ENCODE peak calls at places on chromosomes 5 and 9, in five cellular contexts. One of them, this sample, is unnamed.

GRCh38 chr5:68396722-68397121 is 181.2 kb downstream of the PIK3R1 start:
- DNase-seq in BJ: no peak
- DNase-seq in CD8-positive, alpha-beta T cell: no peak
- DNase-seq in astrocyte of the cerebellum: no peak
- DNase-seq in stomach: peak
- DNase-seq in this sample: no peak

GRCh38 chr5:151005975-151006576 is 14.3 kb upstream of the GPX3 start:
- DNase-seq in CD8-positive, alpha-beta T cell: no peak
- DNase-seq in astrocyte of the cerebellum: no peak
- DNase-seq in BJ: peak
- DNase-seq in stomach: peak
- DNase-seq in this sample: peak

GRCh38 chr5:84213212-84213611 is 171.5 kb downstream of the EDIL3 start:
- DNase-seq in CD8-positive, alpha-beta T cell: no peak
- DNase-seq in BJ: no peak
- DNase-seq in stomach: no peak
- DNase-seq in astrocyte of the cerebellum: no peak
- DNase-seq in this sample: no peak

GRCh38 chr9:93225417-93225816 is 41.5 kb downstream of the WNK2 start:
- DNase-seq in CD8-positive, alpha-beta T cell: no peak
- DNase-seq in astrocyte of the cerebellum: no peak
- DNase-seq in stomach: no peak
- DNase-seq in BJ: no peak
- DNase-seq in this sample: no peak

GRCh38 chr5:15074651-15075050 is 203.1 kb upstream of the ANKH start:
- DNase-seq in stomach: no peak
- DNase-seq in astrocyte of the cerebellum: no peak
- DNase-seq in CD8-positive, alpha-beta T cell: no peak
- DNase-seq in BJ: no peak
- DNase-seq in this sample: no peak

GRCh38 chr9:124468061-124468740 is 17.9 kb downstream of the ADGRD2 start:
- DNase-seq in astrocyte of the cerebellum: no peak
- DNase-seq in stomach: no peak
- DNase-seq in BJ: no peak
- DNase-seq in CD8-positive, alpha-beta T cell: no peak
- DNase-seq in this sample: no peak

GRCh38 chr5:122014232-122014940 is 52.6 kb downstream of the SRFBP1 start:
- DNase-seq in astrocyte of the cerebellum: no peak
- DNase-seq in stomach: no peak
- DNase-seq in CD8-positive, alpha-beta T cell: no peak
- DNase-seq in BJ: no peak
- DNase-seq in this sample: no peak

GRCh38 chr9:91214867-91215266 is 146.9 kb downstream of the AUH start:
- DNase-seq in stomach: no peak
- DNase-seq in BJ: no peak
- DNase-seq in CD8-positive, alpha-beta T cell: no peak
- DNase-seq in astrocyte of the cerebellum: no peak
- DNase-seq in this sample: no peak

GRCh38 chr5:138653502-138653901 is 78.3 kb upstream of the HSPA9 start:
- DNase-seq in CD8-positive, alpha-beta T cell: no peak
- DNase-seq in astrocyte of the cerebellum: no peak
- DNase-seq in BJ: no peak
- DNase-seq in stomach: peak
- DNase-seq in this sample: no peak

GRCh38 chr5:54722846-54723433 is 205.4 kb downstream of the SNX18 start:
- DNase-seq in CD8-positive, alpha-beta T cell: no peak
- DNase-seq in astrocyte of the cerebellum: no peak
- DNase-seq in stomach: no peak
- DNase-seq in BJ: peak
- DNase-seq in this sample: no peak

GRCh38 chr9:107180206-107180605 is 102.9 kb upstream of the RAD23B start:
- DNase-seq in stomach: no peak
- DNase-seq in astrocyte of the cerebellum: no peak
- DNase-seq in CD8-positive, alpha-beta T cell: no peak
- DNase-seq in BJ: no peak
- DNase-seq in this sample: no peak

GRCh38 chr9:113302792-113303418 is at the start of gene RNF183:
- DNase-seq in astrocyte of the cerebellum: no peak
- DNase-seq in CD8-positive, alpha-beta T cell: no peak
- DNase-seq in BJ: no peak
- DNase-seq in stomach: peak
- DNase-seq in this sample: no peak

GRCh38 chr9:651372-651771 is 190.1 kb upstream of the DMRT1 start:
- DNase-seq in stomach: no peak
- DNase-seq in BJ: no peak
- DNase-seq in CD8-positive, alpha-beta T cell: no peak
- DNase-seq in astrocyte of the cerebellum: no peak
- DNase-seq in this sample: no peak

GRCh38 chr5:133309981-133310630 is 258.3 kb downstream of the HSPA4 start:
- DNase-seq in BJ: no peak
- DNase-seq in astrocyte of the cerebellum: no peak
- DNase-seq in CD8-positive, alpha-beta T cell: no peak
- DNase-seq in stomach: no peak
- DNase-seq in this sample: no peak
- TF ChIP-seq CTCF in BJ: no peak
- TF ChIP-seq CTCF in astrocyte of the cerebellum: no peak
- TF ChIP-seq CTCF in CD8-positive, alpha-beta T cell: no peak
- TF ChIP-seq CTCF in stomach: no peak
- TF ChIP-seq CTCF in this sample: no peak

GRCh38 chr9:110123364-110124095 is 84.4 kb downstream of the C9orf152 start:
- DNase-seq in CD8-positive, alpha-beta T cell: no peak
- DNase-seq in stomach: no peak
- DNase-seq in astrocyte of the cerebellum: no peak
- DNase-seq in BJ: peak
- DNase-seq in this sample: no peak

GRCh38 chr9:110125207-110125751 is 82.7 kb downstream of the C9orf152 start:
- DNase-seq in stomach: peak
- DNase-seq in BJ: peak
- DNase-seq in CD8-positive, alpha-beta T cell: no peak
- DNase-seq in astrocyte of the cerebellum: peak
- DNase-seq in this sample: peak

GRCh38 chr9:110126457-110126856 is 81.5 kb downstream of the C9orf152 start:
- DNase-seq in astrocyte of the cerebellum: no peak
- DNase-seq in BJ: no peak
- DNase-seq in CD8-positive, alpha-beta T cell: no peak
- DNase-seq in stomach: no peak
- DNase-seq in this sample: no peak

GRCh38 chr9:110126986-110127864 is 80.7 kb downstream of the C9orf152 start:
- DNase-seq in astrocyte of the cerebellum: no peak
- DNase-seq in CD8-positive, alpha-beta T cell: no peak
- DNase-seq in stomach: peak
- DNase-seq in BJ: peak
- DNase-seq in this sample: no peak

GRCh38 chr9:110125763-110126351 is 82.1 kb downstream of the C9orf152 start:
- DNase-seq in BJ: no peak
- DNase-seq in stomach: no peak
- DNase-seq in CD8-positive, alpha-beta T cell: no peak
- DNase-seq in astrocyte of the cerebellum: no peak
- DNase-seq in this sample: no peak
- H3K4me3 ChIP-seq in BJ: peak
- H3K4me3 ChIP-seq in stomach: peak
- H3K4me3 ChIP-seq in CD8-positive, alpha-beta T cell: no peak
- H3K4me3 ChIP-seq in astrocyte of the cerebellum: no peak
- H3K4me3 ChIP-seq in this sample: peak

GRCh38 chr5:78795757-78796156 is 147.2 kb upstream of the LHFPL2 start:
- DNase-seq in BJ: no peak
- DNase-seq in stomach: no peak
- DNase-seq in CD8-positive, alpha-beta T cell: no peak
- DNase-seq in astrocyte of the cerebellum: no peak
- DNase-seq in this sample: no peak

GRCh38 chr5:78801413-78801812 is 152.8 kb upstream of the LHFPL2 start:
- DNase-seq in astrocyte of the cerebellum: no peak
- DNase-seq in CD8-positive, alpha-beta T cell: no peak
- DNase-seq in BJ: no peak
- DNase-seq in stomach: no peak
- DNase-seq in this sample: no peak

GRCh38 chr5:78803386-78803785 is 154.8 kb upstream of the LHFPL2 start:
- DNase-seq in stomach: no peak
- DNase-seq in CD8-positive, alpha-beta T cell: no peak
- DNase-seq in BJ: no peak
- DNase-seq in astrocyte of the cerebellum: no peak
- DNase-seq in this sample: no peak

GRCh38 chr5:78797945-78798731 is 149.6 kb upstream of the LHFPL2 start:
- DNase-seq in CD8-positive, alpha-beta T cell: no peak
- DNase-seq in BJ: no peak
- DNase-seq in astrocyte of the cerebellum: no peak
- DNase-seq in stomach: no peak
- DNase-seq in this sample: no peak

GRCh38 chr5:78799254-78800017 is 150.9 kb upstream of the LHFPL2 start:
- DNase-seq in stomach: no peak
- DNase-seq in CD8-positive, alpha-beta T cell: no peak
- DNase-seq in BJ: no peak
- DNase-seq in astrocyte of the cerebellum: no peak
- DNase-seq in this sample: no peak
- TF ChIP-seq CTCF in stomach: no peak
- TF ChIP-seq CTCF in CD8-positive, alpha-beta T cell: no peak
- TF ChIP-seq CTCF in BJ: no peak
- TF ChIP-seq CTCF in astrocyte of the cerebellum: peak
- TF ChIP-seq CTCF in this sample: peak

GRCh38 chr9:37191403-37192089 is 71.2 kb downstream of the ZCCHC7 start:
- DNase-seq in BJ: no peak
- DNase-seq in astrocyte of the cerebellum: no peak
- DNase-seq in stomach: no peak
- DNase-seq in CD8-positive, alpha-beta T cell: no peak
- DNase-seq in this sample: no peak

GRCh38 chr9:37198034-37198718 is 77.8 kb downstream of the ZCCHC7 start:
- DNase-seq in CD8-positive, alpha-beta T cell: no peak
- DNase-seq in astrocyte of the cerebellum: no peak
- DNase-seq in BJ: no peak
- DNase-seq in stomach: no peak
- DNase-seq in this sample: no peak

GRCh38 chr9:37197158-37198033 is 77.0 kb downstream of the ZCCHC7 start:
- DNase-seq in CD8-positive, alpha-beta T cell: no peak
- DNase-seq in stomach: no peak
- DNase-seq in BJ: no peak
- DNase-seq in astrocyte of the cerebellum: no peak
- DNase-seq in this sample: no peak

GRCh38 chr9:37187713-37188439 is 67.5 kb downstream of the ZCCHC7 start:
- DNase-seq in stomach: no peak
- DNase-seq in BJ: no peak
- DNase-seq in astrocyte of the cerebellum: no peak
- DNase-seq in CD8-positive, alpha-beta T cell: no peak
- DNase-seq in this sample: no peak

DNA sequence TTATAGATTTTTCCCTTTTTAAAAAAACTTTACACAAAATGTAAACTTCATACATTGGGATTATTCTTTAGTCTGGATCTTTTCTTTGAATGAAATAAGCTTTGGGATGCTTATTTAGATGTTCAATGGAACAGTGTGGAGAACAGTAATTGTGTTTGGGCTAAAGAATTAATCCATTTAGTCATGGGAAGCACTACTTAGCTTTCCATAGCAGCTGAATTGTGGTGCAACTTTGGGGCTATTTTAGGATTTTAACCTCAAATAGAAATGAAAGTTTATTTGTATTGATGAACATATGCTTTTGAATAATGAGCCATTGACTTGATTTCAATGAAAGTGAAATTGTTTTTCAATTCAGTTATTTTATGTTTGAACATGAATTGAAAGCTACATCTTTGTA is 72.4 kb downstream of the ZCCHC7 start:
- DNase-seq in stomach: no peak
- DNase-seq in astrocyte of the cerebellum: no peak
- DNase-seq in CD8-positive, alpha-beta T cell: no peak
- DNase-seq in BJ: no peak
- DNase-seq in this sample: no peak
- H3K4me3 ChIP-seq in stomach: no peak
- H3K4me3 ChIP-seq in astrocyte of the cerebellum: no peak
- H3K4me3 ChIP-seq in CD8-positive, alpha-beta T cell: no peak
- H3K4me3 ChIP-seq in BJ: no peak
- H3K4me3 ChIP-seq in this sample: no peak

GRCh38 chr9:86485359-86485758 is 131.1 kb upstream of the TUT7 start:
- DNase-seq in CD8-positive, alpha-beta T cell: no peak
- DNase-seq in BJ: no peak
- DNase-seq in astrocyte of the cerebellum: no peak
- DNase-seq in stomach: no peak
- DNase-seq in this sample: no peak

GRCh38 chr9:86483496-86483895 is 129.3 kb upstream of the TUT7 start:
- DNase-seq in stomach: no peak
- DNase-seq in BJ: no peak
- DNase-seq in astrocyte of the cerebellum: no peak
- DNase-seq in CD8-positive, alpha-beta T cell: no peak
- DNase-seq in this sample: no peak

GRCh38 chr9:86488794-86489193 is 134.6 kb upstream of the TUT7 start:
- DNase-seq in astrocyte of the cerebellum: no peak
- DNase-seq in stomach: no peak
- DNase-seq in BJ: no peak
- DNase-seq in CD8-positive, alpha-beta T cell: no peak
- DNase-seq in this sample: no peak

GRCh38 chr9:86488345-86488744 is 134.1 kb upstream of the TUT7 start:
- DNase-seq in stomach: no peak
- DNase-seq in astrocyte of the cerebellum: no peak
- DNase-seq in BJ: no peak
- DNase-seq in CD8-positive, alpha-beta T cell: no peak
- DNase-seq in this sample: no peak

DNA sequence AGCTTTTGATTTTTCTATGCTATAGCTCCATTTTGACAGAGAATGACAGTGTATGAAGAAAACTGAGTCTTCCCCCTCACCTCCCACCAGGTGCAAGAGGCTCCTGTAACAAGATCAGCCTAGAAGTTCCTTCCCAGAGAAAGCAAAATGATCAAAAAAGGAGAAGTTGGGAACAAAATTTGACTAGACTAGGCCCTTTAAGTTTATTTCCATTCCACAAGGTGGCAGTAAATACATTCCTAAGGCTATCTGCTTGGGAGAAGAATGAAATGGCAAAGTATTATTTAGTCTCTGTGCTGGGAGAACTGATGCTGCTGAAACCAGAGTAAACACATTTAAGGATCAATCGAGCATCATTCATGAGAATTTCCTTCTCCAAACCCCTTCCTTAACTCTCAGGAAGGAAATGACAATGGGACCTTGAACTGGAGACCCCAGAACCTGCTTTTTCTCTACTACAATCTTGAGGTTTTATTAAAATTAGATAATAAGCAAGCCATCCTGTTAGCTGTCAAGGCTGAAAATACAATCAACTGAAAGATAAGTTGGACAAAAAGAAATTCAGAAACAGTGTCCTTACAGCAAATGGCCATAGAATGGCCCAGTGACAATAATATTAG is 133.1 kb upstream of the TUT7 start:
- DNase-seq in astrocyte of the cerebellum: peak
- DNase-seq in CD8-positive, alpha-beta T cell: no peak
- DNase-seq in BJ: no peak
- DNase-seq in stomach: no peak
- DNase-seq in this sample: peak
- TF ChIP-seq CTCF in astrocyte of the cerebellum: peak
- TF ChIP-seq CTCF in CD8-positive, alpha-beta T cell: peak
- TF ChIP-seq CTCF in BJ: peak
- TF ChIP-seq CTCF in stomach: peak
- TF ChIP-seq CTCF in this sample: peak

DNA sequence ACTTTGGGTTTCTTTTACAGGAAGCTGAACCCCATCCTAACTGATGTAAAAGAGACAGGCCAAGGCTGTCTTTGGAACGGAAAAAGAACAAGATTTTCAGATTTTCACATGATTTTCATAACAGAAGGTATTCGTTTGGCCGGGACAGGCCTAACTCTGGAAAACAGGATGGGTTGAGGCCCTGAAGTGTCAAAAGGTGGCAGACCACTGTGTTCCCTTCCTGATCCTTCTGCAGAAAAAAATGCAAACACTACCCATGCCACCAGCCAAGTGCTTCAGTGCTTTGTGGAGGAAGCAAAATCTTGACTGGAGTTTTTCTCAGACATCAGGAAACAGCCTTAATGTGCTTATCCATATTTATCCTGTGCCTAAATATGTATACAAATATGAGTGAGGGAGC is 113.4 kb upstream of the IL6ST start:
- DNase-seq in stomach: no peak
- DNase-seq in astrocyte of the cerebellum: no peak
- DNase-seq in BJ: no peak
- DNase-seq in CD8-positive, alpha-beta T cell: no peak
- DNase-seq in this sample: no peak
- H3K4me3 ChIP-seq in stomach: no peak
- H3K4me3 ChIP-seq in astrocyte of the cerebellum: no peak
- H3K4me3 ChIP-seq in BJ: no peak
- H3K4me3 ChIP-seq in CD8-positive, alpha-beta T cell: no peak
- H3K4me3 ChIP-seq in this sample: no peak